ENCODE peak calls at places on chromosomes 12 and 14, in ten cellular contexts. R is RWPE1; P is fibroblast of mammary gland; D is esophagus muscularis mucosa; G is breast epithelium; J is fibroblast of lung; I is CD8-positive, alpha-beta T cell; K is thoracic aorta; Y is GM10248; A is CD4-positive, alpha-beta T cell. F is an unnamed sample.

GRCh38 chr14:103920981-103921854 is 7.0 kb upstream of the TDRD9 start:
- DNase-seq in D (peak), A (peak), I (peak), G (peak), P (peak), J (peak), R (peak), Y (peak), K (peak), F (peak)

GRCh38 chr12:62631531-62632520 is 165.2 kb downstream of the MON2 start:
- DNase-seq in K (no peak), Y (peak), R (peak), J (peak), D (peak), P (peak), G (peak), A (no peak), I (no peak), F (peak)

GRCh38 chr12:92469837-92470236 is 233.0 kb upstream of the PLEKHG7 start:
- DNase-seq in K (no peak), A (no peak), Y (no peak), J (peak), I (no peak), D (no peak), P (peak), R (no peak), G (no peak), F (no peak)

GRCh38 chr12:34387711-34388635 is 365.7 kb downstream of the ALG10 start:
- DNase-seq in D (no peak), I (no peak), Y (no peak), J (no peak), A (no peak), R (no peak), P (no peak), K (no peak), G (no peak), F (no peak)

GRCh38 chr14:101965145-101965531 is 765 bp downstream of the DYNC1H1 start:
- DNase-seq in P (peak), J (peak), I (peak), K (no peak), D (peak), A (peak), G (peak), R (no peak), Y (peak), F (peak)

GRCh38 chr14:42023452-42023851 is 416.8 kb downstream of the LRFN5 start:
- DNase-seq in G (no peak), A (no peak), I (no peak), K (no peak), R (no peak), D (no peak), P (no peak), Y (no peak), J (no peak), F (no peak)

GRCh38 chr12:29041621-29042020 is 107.5 kb upstream of the FAR2 start:
- DNase-seq in D (no peak), P (peak), J (peak), G (no peak), K (no peak), Y (no peak), A (no peak), I (no peak), R (peak), F (no peak)

GRCh38 chr12:82593901-82594396 is 92.8 kb upstream of the TMTC2 start:
- DNase-seq in P (no peak), R (no peak), J (no peak), Y (peak), A (no peak), G (no peak), K (no peak), I (no peak), D (no peak), F (no peak)

GRCh38 chr12:11648514-11649412 is 711 bp upstream of the ETV6 start:
- DNase-seq in J (peak), G (peak), D (peak), Y (peak), I (no peak), P (peak), A (peak), R (peak), K (peak), F (peak)

GRCh38 chr12:126772171-126772864 is 1494.7 kb upstream of the TMEM132C start:
- DNase-seq in P (peak), G (no peak), I (no peak), R (peak), K (no peak), A (peak), Y (peak), J (peak), D (peak), F (peak)

GRCh38 chr12:75656650-75657049 is 145.2 kb upstream of the KRR1 start:
- DNase-seq in I (no peak), A (no peak), J (peak), Y (no peak), G (no peak), R (peak), K (no peak), D (no peak), P (peak), F (no peak)

GRCh38 chr12:131808744-131809371 is 19.3 kb upstream of the MMP17 start:
- DNase-seq in D (no peak), G (no peak), K (no peak), J (no peak), R (no peak), P (no peak), I (no peak), A (no peak), Y (peak), F (peak)

GRCh38 chr12:76032043-76032981 is 736 bp upstream of the PHLDA1 start:
- DNase-seq in G (peak), J (peak), Y (peak), A (no peak), P (peak), K (no peak), I (peak), D (peak), R (peak), F (peak)

GRCh38 chr12:6824962-6825381 is 3.2 kb upstream of the P3H3 start:
- DNase-seq in A (no peak), P (peak), K (no peak), J (peak), D (no peak), R (no peak), G (no peak), Y (no peak), I (no peak), F (no peak)

GRCh38 chr12:131087991-131088700 is 134.4 kb downstream of the ADGRD1 start:
- DNase-seq in D (no peak), R (no peak), A (no peak), G (peak), K (no peak), Y (no peak), J (no peak), P (no peak), I (no peak), F (no peak)

GRCh38 chr12:119696943-119697342 is 29.0 kb downstream of the PRKAB1 start:
- DNase-seq in G (no peak), A (no peak), K (no peak), Y (no peak), I (no peak), D (no peak), J (no peak), R (no peak), P (no peak), F (no peak)

GRCh38 chr14:104319489-104320241 is 181.3 kb downstream of the KIF26A start:
- DNase-seq in D (no peak), K (no peak), A (no peak), I (no peak), J (no peak), R (no peak), Y (no peak), P (no peak), G (no peak), F (no peak)

GRCh38 chr14:99755629-99756603 is 37.3 kb upstream of the EML1 start:
- DNase-seq in G (peak), R (peak), Y (no peak), P (peak), D (no peak), K (peak), A (no peak), I (no peak), J (peak), F (no peak)

GRCh38 chr14:34502826-34503225 is 36.7 kb downstream of the EAPP start:
- DNase-seq in I (no peak), A (no peak), D (no peak), Y (no peak), J (peak), K (no peak), G (no peak), R (no peak), P (peak), F (no peak)

GRCh38 chr14:92323031-92323915 is at the start of gene SLC24A4:
- DNase-seq in J (peak), G (no peak), P (no peak), I (no peak), K (no peak), A (no peak), D (no peak), Y (peak), R (peak), F (peak)
- TF ChIP-seq CTCF in J (no peak), G (no peak), P (no peak), I (no peak), K (no peak), A (no peak), D (no peak), Y (no peak), R (no peak), F (peak)

GRCh38 chr14:73935666-73936065 is 14.2 kb downstream of the FAM161B start:
- DNase-seq in I (no peak), D (no peak), J (no peak), R (peak), A (no peak), G (no peak), P (peak), K (no peak), Y (no peak), F (no peak)
- TF ChIP-seq CTCF in I (peak), D (peak), J (peak), R (peak), A (peak), G (no peak), P (peak), K (peak), Y (no peak), F (no peak)

GRCh38 chr14:24437020-24437735 is 5.4 kb downstream of the SDR39U1 start:
- DNase-seq in I (no peak), A (no peak), J (no peak), D (peak), R (no peak), K (no peak), G (no peak), P (no peak), Y (no peak), F (peak)
- TF ChIP-seq CTCF in I (peak), A (peak), J (no peak), D (no peak), R (peak), K (no peak), G (no peak), P (no peak), Y (no peak), F (no peak)

GRCh38 chr12:107992870-107993451 is 136.1 kb upstream of the WSCD2 start:
- DNase-seq in A (no peak), D (peak), J (peak), R (peak), P (peak), K (no peak), G (no peak), Y (peak), I (no peak), F (peak)

GRCh38 chr12:107992016-107992415 is 137.1 kb upstream of the WSCD2 start:
- DNase-seq in G (no peak), D (peak), A (no peak), Y (no peak), I (no peak), R (no peak), P (no peak), J (no peak), K (no peak), F (no peak)

GRCh38 chr12:107984973-107985372 is 144.1 kb upstream of the WSCD2 start:
- DNase-seq in K (no peak), A (no peak), R (no peak), G (no peak), D (no peak), I (no peak), Y (no peak), P (no peak), J (no peak), F (no peak)

GRCh38 chr12:107986183-107986582 is 142.9 kb upstream of the WSCD2 start:
- DNase-seq in A (no peak), J (no peak), K (no peak), Y (no peak), G (no peak), R (no peak), D (peak), P (no peak), I (no peak), F (no peak)

DNA sequence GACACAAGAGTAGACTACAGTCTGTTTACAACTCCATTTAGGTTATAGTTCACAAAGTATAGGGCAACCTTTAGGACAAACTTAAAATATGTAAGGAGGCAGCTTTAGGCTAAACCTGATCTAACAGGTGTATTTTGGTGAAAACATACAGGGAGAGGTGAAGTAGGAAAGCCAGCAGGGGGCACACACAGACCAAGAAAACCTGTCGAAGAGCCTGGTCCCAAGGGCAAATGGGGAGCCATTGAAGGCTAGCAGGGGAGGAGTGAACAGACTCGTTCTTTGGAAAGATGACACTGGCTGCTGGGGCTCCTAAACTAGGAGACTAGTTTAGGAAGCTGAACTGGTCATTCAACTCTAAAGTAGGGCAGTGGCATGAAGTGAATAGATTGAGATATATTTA is 138.8 kb upstream of the WSCD2 start:
- DNase-seq in D (peak), A (peak), I (peak), R (no peak), G (no peak), P (peak), K (no peak), J (no peak), Y (peak), F (peak)
- TF ChIP-seq CTCF in D (peak), A (peak), I (peak), R (no peak), G (no peak), P (peak), K (peak), J (no peak), Y (peak), F (peak)

GRCh38 chr12:67648306-67649164 is at the start of gene DYRK2:
- DNase-seq in P (peak), J (peak), A (peak), G (peak), D (no peak), R (peak), Y (peak), I (peak), K (peak), F (peak)
- TF ChIP-seq CTCF in P (no peak), J (no peak), A (no peak), G (no peak), D (no peak), R (no peak), Y (no peak), I (no peak), K (no peak), F (peak)

DNA sequence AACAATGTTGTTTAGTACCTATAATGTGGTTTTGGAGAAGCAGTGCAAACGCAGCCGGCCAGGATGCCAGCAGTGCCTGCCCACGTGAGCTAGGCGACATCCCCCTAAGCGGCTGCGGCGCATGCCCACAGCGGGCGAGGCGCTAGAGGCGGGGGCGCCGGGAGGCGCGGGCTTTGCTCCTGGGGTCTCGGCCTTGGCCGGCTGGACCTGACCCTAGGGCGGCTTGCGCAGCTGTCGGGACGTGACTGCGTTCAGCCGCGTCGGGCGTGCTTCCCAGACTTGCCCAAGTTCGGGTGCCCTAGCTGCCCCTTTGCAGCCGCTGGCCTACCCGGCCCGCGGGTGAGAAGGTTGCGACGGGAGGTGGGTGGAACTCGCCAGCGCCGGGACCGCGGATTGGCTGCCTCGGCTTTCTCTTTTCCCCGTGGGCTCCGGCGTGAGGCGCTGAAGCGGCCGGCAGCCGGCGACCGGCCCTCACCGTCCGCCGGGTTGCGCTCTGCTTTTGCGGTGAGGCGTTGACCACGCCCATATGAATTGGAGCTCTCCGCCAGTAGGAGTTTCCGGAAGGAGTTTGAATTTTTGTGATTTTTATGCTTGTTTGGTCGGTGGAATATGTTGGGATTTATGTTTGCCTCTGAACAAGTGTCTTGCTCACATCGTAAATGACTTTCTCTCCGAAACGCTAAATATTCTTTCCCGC is at the start of gene TMEM19:
- DNase-seq in K (peak), P (peak), J (peak), G (peak), Y (peak), D (peak), R (peak), A (peak), I (peak), F (peak)
- TF ChIP-seq CTCF in K (no peak), P (peak), J (peak), G (no peak), Y (peak), D (peak), R (peak), A (no peak), I (no peak), F (peak)

F was measured in GM13976.